ENCODE peak calls at places on chromosome 13, in four cellular contexts. R is IMR-90, U is transverse colon, T is brain microvascular endothelial cell. N is an unnamed sample.
A peak's percentile ranks its signal among the peaks of the same experiment; 100 is the strongest.

GRCh38 chr13:65091031-65091430 is 2139.1 kb downstream of the PCDH9 start:
- DNase-seq in R (no peak), U (no peak), T (no peak), N (no peak)

GRCh38 chr13:65112123-65113075 is 2117.7 kb downstream of the PCDH9 start:
- DNase-seq in R (peak; percentile 55), U (no peak), T (peak; percentile 29), N (peak; percentile 7)

GRCh38 chr13:107144432-107144831 is 576.5 kb upstream of the ARGLU1 start:
- DNase-seq in R (peak; percentile 27), U (no peak), T (no peak), N (peak; percentile 0)

GRCh38 chr13:108586826-108587225 is 42.6 kb upstream of the MYO16 start:
- DNase-seq in R (no peak), U (no peak), T (no peak), N (no peak)

GRCh38 chr13:112968380-112968909 is 569 bp upstream of the MCF2L start:
- DNase-seq in R (no peak), U (peak; percentile 70), T (no peak), N (no peak)

GRCh38 chr13:31172535-31172934 is 10.8 kb upstream of the HSPH1 start:
- DNase-seq in R (peak; percentile 84), U (no peak), T (peak; percentile 77), N (peak; percentile 94)

GRCh38 chr13:73850104-73850898 is 283.9 kb downstream of the KLF12 start:
- DNase-seq in R (no peak), U (no peak), T (no peak), N (no peak)

GRCh38 chr13:90427322-90428272 is 919.9 kb upstream of the MIR17HG start:
- DNase-seq in R (no peak), U (no peak), T (no peak), N (no peak)

GRCh38 chr13:75636339-75637095 is 387 bp downstream of the LMO7 start:
- DNase-seq in R (peak; percentile 46), U (peak; percentile 25), T (no peak), N (peak; percentile 56)

GRCh38 chr13:33206945-33207615 is 78.5 kb downstream of the STARD13 start:
- DNase-seq in R (no peak), U (no peak), T (no peak), N (no peak)

GRCh38 chr13:33204130-33204927 is 81.2 kb downstream of the STARD13 start:
- DNase-seq in R (peak; percentile 90), U (peak; percentile 59), T (peak; percentile 83), N (peak; percentile 94)

GRCh38 chr13:33205804-33206221 is 79.7 kb downstream of the STARD13 start:
- DNase-seq in R (peak; percentile 62), U (no peak), T (peak; percentile 83), N (peak; percentile 39)

GRCh38 chr13:33206425-33206824 is 79.1 kb downstream of the STARD13 start:
- DNase-seq in R (peak; percentile 76), U (no peak), T (no peak), N (peak; percentile 67)

DNA sequence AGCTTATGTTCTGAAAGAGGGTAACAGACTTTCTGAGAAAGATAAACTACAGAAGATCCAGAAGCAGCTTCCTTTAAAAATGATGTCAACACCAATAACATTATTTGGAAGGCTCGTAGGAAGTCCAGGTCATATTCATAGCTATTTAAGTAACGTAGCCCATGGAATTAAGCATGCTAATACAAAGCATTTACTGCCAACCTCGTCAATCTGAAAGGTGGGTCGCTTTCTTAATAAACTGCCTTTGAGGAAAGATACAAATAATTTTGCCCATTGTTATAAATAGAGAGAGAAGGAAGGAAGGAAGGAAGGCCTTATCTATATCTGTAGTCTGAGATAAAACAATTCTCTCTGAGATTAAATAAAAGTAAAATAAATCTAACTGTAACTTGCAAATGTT is 80.3 kb downstream of the STARD13 start:
- DNase-seq in R (no peak), U (no peak), T (no peak), N (peak; percentile 55)
- H3K4me3 ChIP-seq in R (no peak overlapping the region), U (peak overlapping the region; percentile 21), T (peak overlapping the region; percentile 42), N (peak overlapping the region; percentile 35)

DNA sequence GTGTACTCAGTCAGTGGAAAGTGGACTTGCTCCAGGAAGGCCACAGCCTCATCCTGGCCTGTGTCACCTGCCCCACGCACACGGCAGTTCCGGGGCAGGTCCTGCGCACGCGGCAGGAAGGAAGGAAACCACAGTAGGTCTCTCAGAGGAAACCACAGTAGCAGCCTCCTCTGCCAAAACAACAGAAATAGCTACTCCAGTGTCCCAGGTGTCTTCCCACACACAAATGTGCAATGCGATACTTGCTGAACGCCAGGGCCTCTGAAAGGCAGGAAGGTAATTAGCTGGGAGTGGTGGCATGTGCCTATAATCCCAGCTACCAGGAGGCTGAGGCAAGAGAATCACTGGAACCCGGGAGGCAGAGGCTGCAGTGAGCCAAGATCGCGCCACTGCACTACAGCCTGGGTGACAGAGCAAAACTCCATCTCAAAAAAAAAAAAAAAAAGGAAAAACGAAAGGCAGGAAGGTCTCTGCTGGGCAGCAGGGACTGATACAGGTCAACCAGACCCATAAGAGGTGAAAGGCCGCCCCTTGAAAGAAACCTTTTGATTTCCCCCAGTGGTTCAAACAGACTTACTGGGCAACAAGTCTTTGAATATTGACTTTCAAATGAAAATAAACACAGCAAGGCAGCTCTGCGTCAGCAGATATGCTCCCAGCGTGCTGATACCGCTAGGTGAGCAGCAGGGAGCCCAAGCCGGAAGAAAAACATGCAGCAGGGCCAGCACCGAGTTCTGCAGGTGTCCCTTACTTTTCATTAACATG is 49.5 kb downstream of the CRYL1 start:
- DNase-seq in R (no peak), U (peak; percentile 59), T (no peak), N (no peak)
- TF ChIP-seq CTCF in R (no peak), U (no peak), T (no peak), N (no peak)

GRCh38 chr13:20404488-20405222 is 121.0 kb downstream of the CRYL1 start:
- DNase-seq in R (no peak), U (no peak), T (no peak), N (no peak)

GRCh38 chr13:20408181-20408580 is 117.5 kb downstream of the CRYL1 start:
- DNase-seq in R (no peak), U (no peak), T (no peak), N (no peak)

GRCh38 chr13:20403826-20404225 is 121.8 kb downstream of the CRYL1 start:
- DNase-seq in R (no peak), U (no peak), T (no peak), N (no peak)

GRCh38 chr13:20407759-20408158 is 117.9 kb downstream of the CRYL1 start:
- DNase-seq in R (no peak), U (no peak), T (no peak), N (no peak)

DNA sequence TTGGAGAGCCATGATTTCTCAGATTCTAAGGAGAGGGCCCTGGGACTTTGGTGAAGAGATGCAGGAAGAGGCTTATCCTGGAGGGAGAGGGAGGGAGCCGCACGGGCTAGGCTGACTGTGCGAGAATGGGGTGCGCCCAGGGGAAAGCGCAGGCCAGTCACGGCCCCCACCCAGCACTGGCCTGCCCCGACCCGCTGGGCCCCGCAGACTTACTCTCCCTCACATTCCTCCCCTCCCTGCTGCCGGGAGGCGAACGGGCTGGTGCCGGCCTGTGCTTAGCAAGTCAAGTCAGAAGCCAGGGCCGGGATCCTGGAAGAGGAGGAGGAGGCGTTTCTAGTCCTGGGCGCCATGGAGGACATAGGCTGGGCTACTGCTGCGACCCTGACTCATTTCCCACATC is 120.0 kb downstream of the CRYL1 start:
- DNase-seq in R (no peak), U (no peak), T (no peak), N (no peak)
- H3K4me3 ChIP-seq in R (no peak overlapping the region), U (no peak overlapping the region), T (no peak overlapping the region), N (no peak overlapping the region)

GRCh38 chr13:104198811-104199210 is 1132.6 kb upstream of the SLC10A2 start:
- DNase-seq in R (no peak), U (no peak), T (no peak), N (no peak)

GRCh38 chr13:104206450-104207044 is 1140.3 kb upstream of the SLC10A2 start:
- DNase-seq in R (no peak), U (no peak), T (no peak), N (no peak)

GRCh38 chr13:104204177-104204576 is 1138.0 kb upstream of the SLC10A2 start:
- DNase-seq in R (no peak), U (no peak), T (no peak), N (no peak)
- TF ChIP-seq CTCF in R (no peak), U (no peak), T (no peak), N (no peak)

DNA sequence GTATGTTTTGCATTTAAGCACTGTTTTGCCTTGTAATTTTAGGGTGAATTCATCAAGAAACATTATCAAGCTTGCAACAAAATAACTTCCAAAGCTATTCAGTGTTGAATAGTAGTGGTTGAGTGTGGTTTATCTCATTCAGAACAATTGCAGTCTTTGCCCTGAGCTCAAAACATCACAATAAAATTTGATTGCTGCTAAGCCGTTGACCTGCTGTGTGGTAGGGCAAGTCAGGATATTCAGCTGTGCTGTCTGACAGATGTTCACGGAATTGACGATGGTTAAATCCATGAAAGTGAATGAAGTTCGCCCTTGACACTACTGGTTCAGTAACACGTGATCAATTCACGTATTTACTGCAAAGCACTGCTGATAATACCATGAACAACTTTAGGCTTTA is 66.9 kb downstream of the GJA3 start:
- DNase-seq in R (no peak), U (no peak), T (no peak), N (no peak)
- H3K4me3 ChIP-seq in R (no peak overlapping the region), U (no peak overlapping the region), T (no peak overlapping the region), N (no peak overlapping the region)

DNA sequence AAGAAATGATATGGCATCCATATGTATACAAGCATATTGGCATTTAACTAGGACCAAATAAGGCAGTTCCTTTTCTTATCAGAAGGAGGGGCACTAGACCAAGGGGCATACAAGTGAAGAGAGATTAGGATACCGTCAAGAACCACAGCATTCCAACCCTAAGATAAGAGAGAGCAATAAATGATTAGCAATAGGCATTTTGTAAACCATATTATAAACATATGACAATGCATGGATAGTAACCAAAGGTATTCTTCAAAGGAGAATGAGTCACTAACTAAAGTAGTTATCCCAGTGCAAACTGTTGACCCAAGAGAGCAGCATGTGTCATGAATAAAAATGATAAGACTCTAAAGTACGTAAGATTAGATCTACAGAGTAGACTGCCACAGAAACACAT is 500.9 kb upstream of the HTR2A start:
- DNase-seq in R (peak; percentile 80), U (no peak), T (peak; percentile 51), N (no peak)
- TF ChIP-seq CTCF in R (peak; percentile 37), U (no peak), T (no peak), N (no peak)

DNA sequence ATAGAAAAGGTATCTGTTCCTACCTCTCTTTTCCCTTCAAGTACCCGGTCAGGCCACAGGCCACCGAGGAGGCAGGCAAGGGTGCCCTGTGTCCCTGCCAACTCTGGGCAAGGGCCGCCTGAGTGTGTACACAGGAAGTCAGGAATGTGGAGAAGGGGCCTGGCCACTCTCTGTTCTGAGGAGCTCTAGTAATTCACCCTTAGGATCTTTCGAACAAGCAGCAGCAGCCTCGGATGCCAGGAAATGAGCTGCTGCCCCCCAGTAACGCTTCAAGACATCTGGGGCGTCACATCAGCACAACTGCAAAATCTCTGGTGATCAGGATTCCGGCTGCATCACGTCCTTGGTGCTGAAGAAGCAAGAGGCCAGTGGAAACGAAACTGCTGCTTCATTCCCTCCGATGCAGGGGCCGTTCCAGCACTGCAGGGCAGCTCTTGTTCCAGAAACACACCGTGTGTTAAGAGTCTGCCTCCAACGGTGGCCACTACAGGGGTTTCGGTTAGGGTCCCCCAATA is 2.0 kb downstream of the RAB20 start:
- DNase-seq in R (peak; percentile 62), U (peak; percentile 83), T (peak; percentile 48), N (peak; percentile 51)
- H3K4me3 ChIP-seq in R (peak overlapping the region; percentile 4), U (peak overlapping the region; percentile 72), T (no peak overlapping the region), N (peak overlapping the region; percentile 22)

DNA sequence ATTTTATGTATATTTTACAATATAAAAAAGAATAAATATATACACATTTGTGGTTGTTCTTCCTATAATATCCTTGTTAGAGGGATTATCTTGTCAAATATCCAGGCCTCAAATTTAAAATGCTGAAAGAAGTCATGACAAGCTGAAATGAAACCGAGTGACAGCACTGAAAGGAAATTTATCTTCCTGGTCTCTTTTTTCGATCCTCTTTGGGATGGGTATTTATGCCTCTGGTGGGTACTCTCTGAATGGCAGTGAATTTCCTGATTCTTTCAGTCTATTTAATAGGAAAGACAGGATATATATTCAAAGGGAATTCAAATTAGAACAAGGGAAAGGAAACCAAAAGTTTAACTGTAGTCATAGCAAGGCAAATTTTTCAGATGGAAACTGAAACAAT is 98.0 kb downstream of the DLEU7 start:
- DNase-seq in R (no peak), U (no peak), T (no peak), N (no peak)
- TF ChIP-seq CTCF in R (no peak), U (no peak), T (peak; percentile 15), N (no peak)